ENCODE peak calls at places on chromosomes 6 and 20, in seven cellular contexts. N is cardiac fibroblast, M is AG04450, K is fibroblast of the aortic adventitia, G is GM06990, L is left ventricle myocardium inferior, A is fibroblast of lung. H is an unnamed sample.
A peak's percentile ranks its signal among the peaks of the same experiment; 100 is the strongest.

GRCh38 chr6:35304299-35304698 is 6.7 kb downstream of the DEF6 start:
- DNase-seq in K (no peak), L (no peak), M (no peak), A (no peak), N (no peak), G (no peak), H (peak; percentile 60)

GRCh38 chr6:132712366-132712765 is 1.5 kb downstream of the VNN1 start:
- DNase-seq in L (no peak), A (peak; percentile 37), K (no peak), N (peak; percentile 73), G (no peak), M (no peak), H (no peak)

GRCh38 chr6:122657601-122658000 is 47.4 kb downstream of the PKIB start:
- DNase-seq in M (no peak), K (peak; percentile 87), A (peak; percentile 34), L (no peak), G (no peak), N (no peak), H (no peak)

GRCh38 chr6:24568687-24569086 is 73.9 kb downstream of the ALDH5A1 start:
- DNase-seq in A (no peak), N (no peak), G (no peak), K (no peak), L (no peak), M (no peak), H (no peak)

GRCh38 chr6:168248148-168248620 is 71.4 kb downstream of the DACT2 start:
- DNase-seq in N (no peak), G (no peak), K (no peak), M (no peak), A (no peak), L (no peak), H (no peak)

GRCh38 chr20:33388268-33388667 is 13.1 kb downstream of the CDK5RAP1 start:
- DNase-seq in A (no peak), N (no peak), M (no peak), K (no peak), G (no peak), L (no peak), H (peak; percentile 80)

GRCh38 chr6:132798820-132799538 is 542 bp upstream of the SLC18B1 start:
- DNase-seq in M (no peak), A (peak; percentile 72), L (peak; percentile 70), G (peak; percentile 63), N (peak; percentile 76), K (peak; percentile 59), H (peak; percentile 89)

GRCh38 chr6:144036064-144036873 is 28.2 kb upstream of the PLAGL1 start:
- DNase-seq in L (no peak), G (peak; percentile 13), A (peak; percentile 47), K (peak; percentile 60), M (no peak), N (peak; percentile 31), H (peak; percentile 62)

GRCh38 chr6:71419954-71420692 is 131.5 kb downstream of the OGFRL1 start:
- DNase-seq in A (peak; percentile 38), M (no peak), G (peak; percentile 6), N (peak; percentile 41), L (peak; percentile 72), K (no peak), H (peak; percentile 68)

GRCh38 chr6:156752666-156753301 is 24.4 kb upstream of the ARID1B start:
- DNase-seq in M (no peak), A (no peak), K (no peak), N (no peak), G (peak; percentile 62), L (no peak), H (no peak)

GRCh38 chr6:169665289-169665688 is 36.5 kb downstream of the WDR27 start:
- DNase-seq in M (no peak), K (no peak), L (no peak), G (no peak), N (no peak), A (no peak), H (no peak)

GRCh38 chr6:98834060-98835031 is at the start of gene POU3F2:
- DNase-seq in G (peak; percentile 79), N (peak; percentile 67), A (peak; percentile 61), K (peak; percentile 72), M (peak; percentile 34), L (peak; percentile 56), H (peak; percentile 96)

GRCh38 chr6:33126101-33126714 is 50.4 kb downstream of the HLA-DPB1 start:
- DNase-seq in G (no peak), L (peak; percentile 73), N (peak; percentile 67), K (peak; percentile 42), M (no peak), A (peak; percentile 35), H (peak; percentile 73)

GRCh38 chr20:47508228-47508752 is 6.6 kb downstream of the NCOA3 start:
- DNase-seq in G (no peak), L (no peak), K (no peak), A (no peak), N (no peak), M (no peak), H (no peak)

GRCh38 chr20:47509685-47510084 is 8.0 kb downstream of the NCOA3 start:
- DNase-seq in L (no peak), M (no peak), G (no peak), K (no peak), N (no peak), A (no peak), H (no peak)

GRCh38 chr20:47506335-47506734 is 4.6 kb downstream of the NCOA3 start:
- DNase-seq in N (no peak), A (no peak), M (no peak), K (no peak), G (no peak), L (no peak), H (no peak)

GRCh38 chr20:47506850-47507249 is 5.2 kb downstream of the NCOA3 start:
- DNase-seq in N (no peak), G (no peak), K (no peak), M (no peak), A (no peak), L (no peak), H (no peak)

DNA sequence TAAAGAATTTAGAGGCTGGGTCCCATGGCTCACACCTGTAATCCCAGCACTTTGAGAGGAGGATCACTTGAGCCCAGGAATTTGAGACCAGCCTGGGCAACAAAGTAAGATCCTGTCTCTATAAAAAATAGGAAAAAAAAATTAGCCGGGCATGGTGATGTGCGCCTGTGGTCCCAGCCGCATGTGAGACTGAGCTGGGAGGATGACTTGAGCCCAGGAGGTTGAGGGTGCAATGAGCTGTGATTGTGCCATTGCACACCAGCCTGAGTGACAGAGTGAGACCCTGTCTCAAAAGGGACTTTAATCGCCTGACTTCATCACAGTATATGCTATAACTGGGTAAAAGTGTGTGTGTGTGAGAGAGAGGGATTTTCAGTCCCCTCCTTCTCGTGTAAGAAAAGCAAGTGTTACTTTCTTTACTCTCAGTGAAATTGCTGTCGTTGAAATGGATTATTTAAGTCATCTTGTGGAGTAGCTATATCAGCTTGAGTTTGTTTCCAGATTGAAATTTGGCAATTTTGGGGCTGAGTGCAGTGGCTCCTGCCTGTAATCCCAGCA is 7.5 kb downstream of the NCOA3 start:
- DNase-seq in K (no peak), L (no peak), M (no peak), A (no peak), G (no peak), N (no peak), H (no peak)
- H3K4me3 ChIP-seq in K (no peak overlapping the region), L (no peak overlapping the region), M (no peak overlapping the region), A (no peak overlapping the region), G (no peak overlapping the region), N (no peak overlapping the region), H (no peak overlapping the region)

DNA sequence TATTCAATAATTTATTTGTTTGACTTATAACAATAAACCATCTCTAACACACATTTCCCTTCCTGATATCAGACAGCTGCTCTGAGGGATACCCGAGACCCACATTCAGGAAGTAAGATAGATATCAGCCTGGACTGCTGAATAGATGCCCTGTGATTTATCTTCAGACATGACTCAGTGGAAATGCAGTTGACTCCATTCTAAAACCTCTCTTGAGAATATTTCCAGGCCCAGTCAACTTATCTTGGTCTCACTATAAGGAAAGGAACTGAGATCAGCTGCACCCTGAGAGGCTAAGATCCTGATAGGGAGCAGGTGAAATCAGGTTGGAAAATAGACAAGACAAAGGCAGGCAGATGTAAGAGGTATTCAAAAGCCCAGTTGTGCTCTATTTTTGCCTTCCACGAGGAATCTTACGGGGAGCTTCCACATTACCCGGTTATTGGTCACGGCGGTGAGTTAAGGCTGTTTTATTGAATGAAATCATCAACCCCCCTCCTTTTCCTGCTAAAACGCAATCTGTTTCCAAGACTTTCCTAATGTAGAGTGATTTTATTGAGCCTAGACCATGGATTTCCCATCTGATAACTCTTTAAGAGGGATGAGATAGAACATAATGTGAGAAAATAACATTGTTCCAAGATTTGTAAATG is 25.5 kb downstream of the C6orf15 start:
- DNase-seq in N (peak; percentile 75), A (peak; percentile 42), L (no peak), K (peak; percentile 82), M (peak; percentile 34), G (no peak), H (peak; percentile 84)
- H3K4me3 ChIP-seq in N (no peak overlapping the region), A (no peak overlapping the region), L (no peak overlapping the region), K (peak overlapping the region; percentile 10), M (no peak overlapping the region), G (no peak overlapping the region), H (peak overlapping the region; percentile 46)

GRCh38 chr6:18400831-18401446 is 13.8 kb downstream of the RNF144B start:
- DNase-seq in M (no peak), A (no peak), K (no peak), N (peak; percentile 39), L (no peak), G (peak; percentile 73), H (peak; percentile 53)
- H3K4me3 ChIP-seq in M (no peak overlapping the region), A (no peak overlapping the region), K (no peak overlapping the region), N (no peak overlapping the region), L (no peak overlapping the region), G (no peak overlapping the region), H (no peak overlapping the region)

GRCh38 chr20:41245086-41245707 is 72.3 kb downstream of the ZHX3 start:
- DNase-seq in G (peak; percentile 4), L (no peak), N (peak; percentile 43), A (peak; percentile 52), M (no peak), K (peak; percentile 47), H (no peak)

GRCh38 chr20:41249781-41250281 is 67.7 kb downstream of the ZHX3 start:
- DNase-seq in N (peak; percentile 78), K (peak; percentile 29), G (peak; percentile 21), L (no peak), A (peak; percentile 78), M (no peak), H (peak; percentile 37)

GRCh38 chr20:41249371-41249770 is 68.2 kb downstream of the ZHX3 start:
- DNase-seq in A (peak; percentile 88), G (peak; percentile 22), M (peak; percentile 38), L (peak; percentile 72), N (peak; percentile 95), K (peak; percentile 86), H (peak; percentile 84)

GRCh38 chr20:41247523-41248370 is 69.8 kb downstream of the ZHX3 start:
- DNase-seq in G (no peak), K (no peak), A (no peak), M (no peak), L (no peak), N (no peak), H (no peak)

DNA sequence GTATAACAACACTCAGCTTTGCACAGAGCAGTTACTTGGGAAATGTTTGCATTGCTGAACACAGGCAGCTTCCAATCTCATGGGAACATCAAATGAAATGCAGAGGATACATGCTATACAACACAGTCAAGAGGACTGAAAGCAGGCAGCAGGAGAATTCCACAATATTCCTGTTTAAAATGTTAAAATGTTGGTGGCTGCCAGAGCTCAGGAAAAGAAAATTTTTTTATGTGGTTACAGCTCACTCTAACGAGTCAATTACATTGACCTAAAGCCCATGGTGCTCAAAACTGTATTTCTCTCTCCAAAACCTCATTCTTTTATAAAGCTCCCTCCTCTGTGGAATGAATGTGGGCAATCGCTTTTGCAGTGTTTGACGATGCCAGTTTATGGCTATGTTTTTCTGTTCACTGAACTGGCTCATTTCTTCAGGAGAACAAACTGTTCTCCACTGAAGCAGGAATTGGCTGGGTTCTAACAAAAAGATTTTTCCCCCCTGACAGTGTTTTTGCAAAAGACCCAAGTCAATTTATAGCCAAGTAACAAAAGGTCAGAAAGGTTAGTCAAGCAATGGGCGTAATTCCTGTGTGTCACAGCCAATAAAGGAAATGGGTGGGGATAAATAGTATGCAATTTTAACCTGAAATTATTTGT is 69.0 kb downstream of the ZHX3 start:
- DNase-seq in G (no peak), M (no peak), K (peak; percentile 46), A (peak; percentile 97), N (peak; percentile 95), L (no peak), H (no peak)
- H3K4me3 ChIP-seq in G (no peak overlapping the region), M (no peak overlapping the region), K (no peak overlapping the region), A (no peak overlapping the region), N (peak overlapping the region; percentile 19), L (peak overlapping the region; percentile 8), H (peak overlapping the region; percentile 16)

H was measured in osteoblast.